ENCODE peak calls at places on chromosomes 12 and 14, in four cellular contexts. One of them, this sample, is unnamed.
A peak's percentile ranks its signal among the peaks of the same experiment; 100 is the strongest.

GRCh38 chr12:82714427-82714826 is 27.7 kb downstream of the TMTC2 start:
- DNase-seq in esophagus squamous epithelium: no peak
- DNase-seq in lower leg skin: no peak
- DNase-seq in GM06990: no peak
- DNase-seq in this sample: no peak

GRCh38 chr12:92717202-92717601 is 14.4 kb downstream of the PLEKHG7 start:
- DNase-seq in GM06990: no peak
- DNase-seq in esophagus squamous epithelium: no peak
- DNase-seq in lower leg skin: no peak
- DNase-seq in this sample: no peak

GRCh38 chr12:42326466-42327226 is 679 bp downstream of the PPHLN1 start:
- DNase-seq in lower leg skin: no peak
- DNase-seq in esophagus squamous epithelium: no peak
- DNase-seq in GM06990: peak; percentile 24
- DNase-seq in this sample: peak; percentile 33

GRCh38 chr12:120886194-120887018 is 17.8 kb downstream of the SPPL3 start:
- DNase-seq in GM06990: peak; percentile 20
- DNase-seq in esophagus squamous epithelium: no peak
- DNase-seq in lower leg skin: no peak
- DNase-seq in this sample: no peak

GRCh38 chr12:108757842-108758241 is 26.5 kb upstream of the CORO1C start:
- DNase-seq in esophagus squamous epithelium: no peak
- DNase-seq in lower leg skin: no peak
- DNase-seq in GM06990: no peak
- DNase-seq in this sample: no peak

GRCh38 chr14:84303140-84303539 is 1226.8 kb upstream of the FLRT2 start:
- DNase-seq in GM06990: no peak
- DNase-seq in esophagus squamous epithelium: no peak
- DNase-seq in lower leg skin: no peak
- DNase-seq in this sample: no peak

GRCh38 chr14:89207925-89208328 is 209.1 kb downstream of the FOXN3 start:
- DNase-seq in lower leg skin: no peak
- DNase-seq in GM06990: no peak
- DNase-seq in esophagus squamous epithelium: no peak
- DNase-seq in this sample: no peak

GRCh38 chr14:60002819-60003492 is 83.0 kb downstream of the LRRC9 start:
- DNase-seq in lower leg skin: peak; percentile 81
- DNase-seq in esophagus squamous epithelium: no peak
- DNase-seq in GM06990: no peak
- DNase-seq in this sample: no peak

DNA sequence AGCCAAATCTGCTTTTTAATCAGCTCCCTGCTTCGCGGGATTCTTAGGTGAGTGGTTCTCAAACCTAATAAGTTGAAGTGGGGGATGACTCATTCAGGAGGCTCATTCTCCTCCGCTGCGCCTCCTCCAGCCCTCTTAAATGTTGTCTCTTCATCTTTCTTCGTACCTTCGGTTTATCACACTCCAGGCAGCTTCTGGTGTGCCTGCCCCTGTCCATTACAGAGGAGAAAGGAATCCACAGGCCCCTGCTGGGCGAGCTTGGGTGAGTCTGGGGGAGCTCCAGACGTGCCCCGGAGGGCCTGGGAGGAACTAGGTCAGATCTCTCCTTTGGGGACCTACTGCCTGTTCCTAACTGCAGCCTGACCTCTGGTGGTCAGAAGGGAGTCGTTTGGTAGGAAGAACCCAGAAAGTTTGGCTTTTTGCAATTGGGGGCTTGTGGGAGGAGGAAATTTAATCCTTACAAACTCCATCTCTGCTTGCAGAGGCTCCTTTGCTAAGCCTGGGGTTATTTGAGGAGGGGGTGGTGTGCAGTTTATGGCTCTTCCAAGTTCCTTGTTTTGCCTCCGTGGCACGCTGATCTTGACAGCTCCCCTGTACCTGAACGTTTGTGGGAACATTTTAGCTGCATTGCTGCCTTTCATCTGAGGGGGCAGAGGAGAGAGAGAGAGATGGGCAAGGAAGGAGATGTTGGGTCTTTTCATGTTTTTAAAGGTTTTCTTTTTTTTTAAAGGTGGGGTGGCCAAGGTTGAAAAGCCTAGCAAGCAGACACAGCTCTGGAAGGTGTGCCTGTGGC is 84.1 kb upstream of the GNG2 start:
- DNase-seq in esophagus squamous epithelium: no peak
- DNase-seq in lower leg skin: peak; percentile 87
- DNase-seq in GM06990: peak; percentile 15
- DNase-seq in this sample: no peak
- H3K4me3 ChIP-seq in esophagus squamous epithelium: no peak overlapping the region
- H3K4me3 ChIP-seq in lower leg skin: no peak overlapping the region
- H3K4me3 ChIP-seq in GM06990: no peak overlapping the region
- H3K4me3 ChIP-seq in this sample: no peak overlapping the region

GRCh38 chr12:13534645-13535398 is 338.3 kb downstream of the EMP1 start:
- DNase-seq in esophagus squamous epithelium: no peak
- DNase-seq in GM06990: peak; percentile 12
- DNase-seq in lower leg skin: peak; percentile 92
- DNase-seq in this sample: no peak
- H3K4me3 ChIP-seq in esophagus squamous epithelium: no peak overlapping the region
- H3K4me3 ChIP-seq in GM06990: no peak overlapping the region
- H3K4me3 ChIP-seq in lower leg skin: no peak overlapping the region
- H3K4me3 ChIP-seq in this sample: peak overlapping the region; percentile 26

GRCh38 chr14:22532345-22533056 is 56.5 kb downstream of the DAD1 start:
- DNase-seq in lower leg skin: no peak
- DNase-seq in GM06990: no peak
- DNase-seq in esophagus squamous epithelium: no peak
- DNase-seq in this sample: no peak

GRCh38 chr14:22533057-22533704 is 55.8 kb downstream of the DAD1 start:
- DNase-seq in esophagus squamous epithelium: no peak
- DNase-seq in lower leg skin: no peak
- DNase-seq in GM06990: no peak
- DNase-seq in this sample: no peak

GRCh38 chr14:22535126-22535525 is 53.9 kb downstream of the DAD1 start:
- DNase-seq in esophagus squamous epithelium: no peak
- DNase-seq in lower leg skin: no peak
- DNase-seq in GM06990: no peak
- DNase-seq in this sample: no peak

GRCh38 chr14:22534547-22534946 is 54.5 kb downstream of the DAD1 start:
- DNase-seq in lower leg skin: no peak
- DNase-seq in GM06990: no peak
- DNase-seq in esophagus squamous epithelium: no peak
- DNase-seq in this sample: no peak

DNA sequence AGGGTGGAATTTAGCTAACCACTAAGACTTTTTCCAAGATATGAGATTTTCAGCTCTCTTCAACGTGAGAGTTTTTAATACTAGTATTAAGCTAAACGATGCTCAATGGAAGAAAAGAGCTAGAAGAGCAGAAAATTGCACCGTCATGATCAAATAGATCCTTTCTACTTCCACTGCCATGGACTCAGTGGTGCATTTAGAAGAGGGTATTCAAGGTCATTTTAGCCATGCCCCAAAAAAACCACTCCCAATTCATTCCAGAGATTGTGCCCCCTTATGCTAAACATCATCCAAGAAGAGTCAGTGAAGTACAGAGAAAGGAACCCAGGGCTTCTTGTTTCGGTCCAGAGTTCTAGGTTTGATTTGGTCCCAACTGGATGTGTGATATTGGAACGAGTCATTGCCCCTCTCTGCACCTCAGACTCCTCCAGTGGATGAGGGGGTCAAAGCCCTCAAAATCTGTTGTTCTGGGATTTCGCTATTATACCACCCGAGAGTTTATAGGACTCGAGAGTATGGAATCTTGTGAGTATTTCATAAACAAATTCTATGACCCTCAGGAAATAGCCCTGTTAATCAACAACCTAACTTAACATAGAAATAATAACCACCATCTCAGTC is 55.2 kb downstream of the DAD1 start:
- DNase-seq in esophagus squamous epithelium: no peak
- DNase-seq in GM06990: no peak
- DNase-seq in lower leg skin: no peak
- DNase-seq in this sample: no peak
- H3K4me3 ChIP-seq in esophagus squamous epithelium: no peak overlapping the region
- H3K4me3 ChIP-seq in GM06990: no peak overlapping the region
- H3K4me3 ChIP-seq in lower leg skin: no peak overlapping the region
- H3K4me3 ChIP-seq in this sample: no peak overlapping the region

GRCh38 chr14:99749142-99749541 is 44.1 kb upstream of the EML1 start:
- DNase-seq in esophagus squamous epithelium: no peak
- DNase-seq in GM06990: no peak
- DNase-seq in lower leg skin: no peak
- DNase-seq in this sample: no peak

GRCh38 chr14:99745307-99745951 is 47.8 kb upstream of the EML1 start:
- DNase-seq in lower leg skin: no peak
- DNase-seq in GM06990: no peak
- DNase-seq in esophagus squamous epithelium: no peak
- DNase-seq in this sample: peak; percentile 59

GRCh38 chr14:99748529-99748928 is 44.7 kb upstream of the EML1 start:
- DNase-seq in lower leg skin: no peak
- DNase-seq in esophagus squamous epithelium: no peak
- DNase-seq in GM06990: no peak
- DNase-seq in this sample: no peak

GRCh38 chr14:99747582-99748330 is 45.5 kb upstream of the EML1 start:
- DNase-seq in esophagus squamous epithelium: no peak
- DNase-seq in GM06990: no peak
- DNase-seq in lower leg skin: no peak
- DNase-seq in this sample: no peak

GRCh38 chr14:99747167-99747566 is 46.0 kb upstream of the EML1 start:
- DNase-seq in GM06990: no peak
- DNase-seq in esophagus squamous epithelium: no peak
- DNase-seq in lower leg skin: no peak
- DNase-seq in this sample: no peak
- H3K4me3 ChIP-seq in GM06990: no peak overlapping the region
- H3K4me3 ChIP-seq in esophagus squamous epithelium: no peak overlapping the region
- H3K4me3 ChIP-seq in lower leg skin: no peak overlapping the region
- H3K4me3 ChIP-seq in this sample: no peak overlapping the region

GRCh38 chr12:11794311-11794710 is 144.8 kb downstream of the ETV6 start:
- DNase-seq in GM06990: no peak
- DNase-seq in lower leg skin: no peak
- DNase-seq in esophagus squamous epithelium: no peak
- DNase-seq in this sample: no peak
- H3K4me3 ChIP-seq in GM06990: no peak overlapping the region
- H3K4me3 ChIP-seq in lower leg skin: no peak overlapping the region
- H3K4me3 ChIP-seq in esophagus squamous epithelium: no peak overlapping the region
- H3K4me3 ChIP-seq in this sample: no peak overlapping the region

GRCh38 chr12:51393676-51394545 is 2.7 kb upstream of the GALNT6 start:
- DNase-seq in GM06990: peak; percentile 26
- DNase-seq in lower leg skin: peak; percentile 84
- DNase-seq in esophagus squamous epithelium: no peak
- DNase-seq in this sample: peak; percentile 84
- H3K4me3 ChIP-seq in GM06990: no peak overlapping the region
- H3K4me3 ChIP-seq in lower leg skin: no peak overlapping the region
- H3K4me3 ChIP-seq in esophagus squamous epithelium: no peak overlapping the region
- H3K4me3 ChIP-seq in this sample: peak overlapping the region; percentile 4

GRCh38 chr14:52948836-52949235 is 2.0 kb downstream of the FERMT2 start:
- DNase-seq in GM06990: no peak
- DNase-seq in lower leg skin: no peak
- DNase-seq in esophagus squamous epithelium: no peak
- DNase-seq in this sample: no peak
- H3K4me3 ChIP-seq in GM06990: no peak overlapping the region
- H3K4me3 ChIP-seq in lower leg skin: no peak overlapping the region
- H3K4me3 ChIP-seq in esophagus squamous epithelium: peak overlapping the region; percentile 62
- H3K4me3 ChIP-seq in this sample: peak overlapping the region; percentile 99

GRCh38 chr12:6767592-6768384 is 1.6 kb downstream of the PTMS start:
- DNase-seq in GM06990: no peak
- DNase-seq in esophagus squamous epithelium: no peak
- DNase-seq in lower leg skin: no peak
- DNase-seq in this sample: no peak

GRCh38 chr12:6769681-6770080 is 2.6 kb upstream of the LAG3 start:
- DNase-seq in GM06990: no peak
- DNase-seq in esophagus squamous epithelium: no peak
- DNase-seq in lower leg skin: no peak
- DNase-seq in this sample: no peak

GRCh38 chr12:6768385-6769002 is 2.3 kb downstream of the PTMS start:
- DNase-seq in lower leg skin: no peak
- DNase-seq in esophagus squamous epithelium: no peak
- DNase-seq in GM06990: no peak
- DNase-seq in this sample: no peak

GRCh38 chr12:6770094-6770493 is 2.2 kb upstream of the LAG3 start:
- DNase-seq in GM06990: no peak
- DNase-seq in lower leg skin: no peak
- DNase-seq in esophagus squamous epithelium: no peak
- DNase-seq in this sample: no peak

DNA sequence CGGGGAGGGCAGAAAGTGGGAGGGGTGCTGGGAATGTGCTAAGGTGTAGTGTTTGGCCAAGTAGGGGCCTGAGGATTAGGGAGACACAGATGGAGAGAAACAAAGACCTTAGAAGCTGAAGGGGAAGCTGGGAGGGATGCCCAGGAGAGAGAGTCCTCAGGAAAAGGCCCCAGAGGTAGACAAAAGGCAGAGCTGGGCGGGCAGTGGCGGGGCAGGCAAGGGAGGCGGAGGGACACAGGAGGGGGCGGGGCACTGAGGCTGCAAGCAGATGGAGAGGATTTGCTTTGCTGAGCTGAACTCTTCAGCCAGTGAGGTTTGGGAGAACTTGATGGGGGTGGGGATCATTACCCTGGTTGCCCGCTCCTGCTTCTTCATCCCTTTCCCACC is 2.8 kb downstream of the PTMS start:
- DNase-seq in lower leg skin: no peak
- DNase-seq in esophagus squamous epithelium: no peak
- DNase-seq in GM06990: no peak
- DNase-seq in this sample: no peak
- H3K4me3 ChIP-seq in lower leg skin: no peak overlapping the region
- H3K4me3 ChIP-seq in esophagus squamous epithelium: peak overlapping the region; percentile 73
- H3K4me3 ChIP-seq in GM06990: no peak overlapping the region
- H3K4me3 ChIP-seq in this sample: peak overlapping the region; percentile 93

This sample was measured in AG04449.